ENCODE peak calls at places on chromosomes 1 and 21, in nine cellular contexts. One of them, this sample, is unnamed.

GRCh38 chr21:46391773-46392172 is 66.9 kb upstream of the DIP2A start:
- DNase-seq in SK-N-SH: no peak
- DNase-seq in GM12892: no peak
- DNase-seq in prostate gland: no peak
- DNase-seq in breast epithelium: no peak
- DNase-seq in GM23338: no peak
- DNase-seq in Panc1: no peak
- DNase-seq in HL-60: no peak
- DNase-seq in HepG2: no peak
- DNase-seq in this sample: no peak

GRCh38 chr1:168360151-168360550 is 79.5 kb downstream of the TBX19 start:
- DNase-seq in Panc1: no peak
- DNase-seq in breast epithelium: no peak
- DNase-seq in GM23338: no peak
- DNase-seq in GM12892: no peak
- DNase-seq in prostate gland: no peak
- DNase-seq in HL-60: no peak
- DNase-seq in SK-N-SH: no peak
- DNase-seq in HepG2: no peak
- DNase-seq in this sample: no peak

GRCh38 chr21:14901482-14901958 is 163.3 kb downstream of the NRIP1 start:
- DNase-seq in Panc1: no peak
- DNase-seq in GM23338: no peak
- DNase-seq in HL-60: no peak
- DNase-seq in prostate gland: no peak
- DNase-seq in SK-N-SH: no peak
- DNase-seq in HepG2: no peak
- DNase-seq in GM12892: no peak
- DNase-seq in breast epithelium: no peak
- DNase-seq in this sample: no peak

GRCh38 chr1:67683736-67684525 is 1.1 kb upstream of the GADD45A start:
- DNase-seq in HL-60: no peak
- DNase-seq in GM23338: no peak
- DNase-seq in Panc1: no peak
- DNase-seq in HepG2: no peak
- DNase-seq in SK-N-SH: no peak
- DNase-seq in breast epithelium: no peak
- DNase-seq in GM12892: no peak
- DNase-seq in prostate gland: no peak
- DNase-seq in this sample: no peak

GRCh38 chr1:93907718-93908117 is 1.5 kb downstream of the GCLM start:
- DNase-seq in Panc1: no peak
- DNase-seq in HL-60: no peak
- DNase-seq in SK-N-SH: peak; percentile 64
- DNase-seq in breast epithelium: no peak
- DNase-seq in GM12892: no peak
- DNase-seq in HepG2: peak; percentile 10
- DNase-seq in GM23338: no peak
- DNase-seq in prostate gland: no peak
- DNase-seq in this sample: no peak

GRCh38 chr1:243851129-243851756 is 1.2 kb upstream of the AKT3 start:
- DNase-seq in HepG2: no peak
- DNase-seq in GM12892: no peak
- DNase-seq in prostate gland: peak; percentile 60
- DNase-seq in breast epithelium: no peak
- DNase-seq in HL-60: no peak
- DNase-seq in GM23338: no peak
- DNase-seq in Panc1: no peak
- DNase-seq in SK-N-SH: no peak
- DNase-seq in this sample: no peak

GRCh38 chr1:10833630-10834557 is 37.4 kb upstream of the CASZ1 start:
- DNase-seq in GM12892: no peak
- DNase-seq in GM23338: no peak
- DNase-seq in breast epithelium: no peak
- DNase-seq in Panc1: peak; percentile 8
- DNase-seq in HepG2: no peak
- DNase-seq in prostate gland: no peak
- DNase-seq in HL-60: no peak
- DNase-seq in SK-N-SH: no peak
- DNase-seq in this sample: no peak

GRCh38 chr1:226986496-226987178 is 46.5 kb downstream of the COQ8A start:
- DNase-seq in SK-N-SH: no peak
- DNase-seq in GM23338: no peak
- DNase-seq in Panc1: no peak
- DNase-seq in HepG2: no peak
- DNase-seq in HL-60: no peak
- DNase-seq in GM12892: no peak
- DNase-seq in breast epithelium: no peak
- DNase-seq in prostate gland: no peak
- DNase-seq in this sample: no peak

GRCh38 chr1:174898102-174898802 is 101.5 kb upstream of the CACYBP start:
- DNase-seq in HL-60: no peak
- DNase-seq in Panc1: no peak
- DNase-seq in GM23338: no peak
- DNase-seq in HepG2: no peak
- DNase-seq in GM12892: no peak
- DNase-seq in breast epithelium: no peak
- DNase-seq in prostate gland: no peak
- DNase-seq in SK-N-SH: no peak
- DNase-seq in this sample: no peak

GRCh38 chr21:41765393-41765950 is 1.4 kb downstream of the RIPK4 start:
- DNase-seq in HL-60: no peak
- DNase-seq in GM23338: no peak
- DNase-seq in HepG2: no peak
- DNase-seq in SK-N-SH: no peak
- DNase-seq in breast epithelium: no peak
- DNase-seq in GM12892: no peak
- DNase-seq in prostate gland: no peak
- DNase-seq in Panc1: no peak
- DNase-seq in this sample: no peak

GRCh38 chr1:244297616-244298015 is 154.1 kb downstream of the ADSS2 start:
- DNase-seq in HL-60: no peak
- DNase-seq in breast epithelium: no peak
- DNase-seq in GM23338: no peak
- DNase-seq in prostate gland: no peak
- DNase-seq in SK-N-SH: no peak
- DNase-seq in Panc1: no peak
- DNase-seq in HepG2: no peak
- DNase-seq in GM12892: no peak
- DNase-seq in this sample: no peak

GRCh38 chr1:189301235-189301634 is 1176.4 kb downstream of the BRINP3 start:
- DNase-seq in GM12892: no peak
- DNase-seq in HepG2: no peak
- DNase-seq in HL-60: no peak
- DNase-seq in GM23338: no peak
- DNase-seq in breast epithelium: no peak
- DNase-seq in SK-N-SH: no peak
- DNase-seq in prostate gland: no peak
- DNase-seq in Panc1: no peak
- DNase-seq in this sample: no peak

GRCh38 chr1:84272401-84272800 is 29.1 kb upstream of the SAMD13 start:
- DNase-seq in HepG2: no peak
- DNase-seq in prostate gland: peak; percentile 72
- DNase-seq in GM12892: no peak
- DNase-seq in SK-N-SH: no peak
- DNase-seq in breast epithelium: peak; percentile 22
- DNase-seq in Panc1: no peak
- DNase-seq in GM23338: peak; percentile 78
- DNase-seq in HL-60: no peak
- DNase-seq in this sample: no peak
- TF ChIP-seq POLR2AphosphoS5 in HepG2: no peak
- TF ChIP-seq POLR2AphosphoS5 in prostate gland: peak; percentile 54
- TF ChIP-seq POLR2AphosphoS5 in GM12892: no peak
- TF ChIP-seq POLR2AphosphoS5 in SK-N-SH: no peak
- TF ChIP-seq POLR2AphosphoS5 in breast epithelium: no peak
- TF ChIP-seq POLR2AphosphoS5 in Panc1: no peak
- TF ChIP-seq POLR2AphosphoS5 in GM23338: no peak
- TF ChIP-seq POLR2AphosphoS5 in HL-60: no peak
- TF ChIP-seq POLR2AphosphoS5 in this sample: no peak

DNA sequence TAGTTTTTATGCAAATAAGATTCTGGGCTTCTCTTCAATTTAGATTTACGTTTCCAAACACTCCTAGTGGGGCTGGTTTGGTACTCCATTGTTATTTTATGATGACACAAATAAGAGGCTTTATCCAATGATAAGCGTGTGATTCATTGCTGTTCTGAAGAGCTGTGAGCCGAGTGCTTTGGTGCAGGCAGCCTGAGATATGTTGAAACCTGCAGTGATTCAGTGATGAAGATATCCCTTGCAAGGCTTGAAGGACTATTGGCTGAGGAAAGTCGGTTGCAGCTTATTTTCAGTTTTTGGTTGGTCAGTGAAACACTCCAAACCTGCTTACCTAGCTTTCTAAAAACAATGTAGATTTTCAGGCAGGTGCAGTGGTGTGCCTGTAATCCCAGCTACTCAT is 112.2 kb downstream of the RYR2 start:
- DNase-seq in prostate gland: no peak
- DNase-seq in breast epithelium: no peak
- DNase-seq in Panc1: no peak
- DNase-seq in HepG2: no peak
- DNase-seq in SK-N-SH: no peak
- DNase-seq in GM12892: no peak
- DNase-seq in HL-60: no peak
- DNase-seq in GM23338: no peak
- DNase-seq in this sample: no peak
- TF ChIP-seq POLR2AphosphoS5 in prostate gland: no peak
- TF ChIP-seq POLR2AphosphoS5 in breast epithelium: no peak
- TF ChIP-seq POLR2AphosphoS5 in Panc1: no peak
- TF ChIP-seq POLR2AphosphoS5 in HepG2: no peak
- TF ChIP-seq POLR2AphosphoS5 in SK-N-SH: no peak
- TF ChIP-seq POLR2AphosphoS5 in GM12892: no peak
- TF ChIP-seq POLR2AphosphoS5 in HL-60: no peak
- TF ChIP-seq POLR2AphosphoS5 in GM23338: no peak
- TF ChIP-seq POLR2AphosphoS5 in this sample: no peak

GRCh38 chr1:184958554-184959353 is 15.6 kb downstream of the NIBAN1 start:
- DNase-seq in Panc1: no peak
- DNase-seq in HL-60: no peak
- DNase-seq in HepG2: no peak
- DNase-seq in SK-N-SH: no peak
- DNase-seq in GM12892: no peak
- DNase-seq in prostate gland: no peak
- DNase-seq in breast epithelium: no peak
- DNase-seq in GM23338: no peak
- DNase-seq in this sample: no peak
- TF ChIP-seq POLR2AphosphoS5 in Panc1: no peak
- TF ChIP-seq POLR2AphosphoS5 in HL-60: no peak
- TF ChIP-seq POLR2AphosphoS5 in HepG2: no peak
- TF ChIP-seq POLR2AphosphoS5 in SK-N-SH: no peak
- TF ChIP-seq POLR2AphosphoS5 in GM12892: no peak
- TF ChIP-seq POLR2AphosphoS5 in prostate gland: no peak
- TF ChIP-seq POLR2AphosphoS5 in breast epithelium: no peak
- TF ChIP-seq POLR2AphosphoS5 in GM23338: no peak
- TF ChIP-seq POLR2AphosphoS5 in this sample: no peak

DNA sequence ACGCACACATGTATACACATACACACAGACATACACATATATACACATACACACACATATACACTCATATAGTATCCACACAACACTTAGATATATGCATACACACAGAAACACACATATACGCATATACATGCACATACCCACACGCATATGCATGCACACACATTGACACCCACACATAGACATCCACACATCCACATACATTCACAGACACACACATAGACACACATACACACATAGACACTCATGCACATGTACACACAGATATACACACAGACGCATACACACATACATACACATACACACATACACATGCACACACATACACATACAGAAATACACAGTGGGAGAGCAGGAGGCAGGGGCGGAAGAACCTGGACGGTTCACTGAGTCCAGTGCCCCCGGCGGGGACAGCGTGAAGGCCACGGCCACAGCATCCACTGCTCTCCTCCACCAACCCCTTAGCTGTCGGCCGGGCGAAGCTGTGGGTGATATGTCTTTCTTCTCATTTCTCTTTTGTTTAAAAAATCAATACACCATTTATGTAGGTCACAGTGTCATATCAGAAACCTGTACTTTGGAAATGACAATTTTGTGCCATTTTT is 2.8 kb upstream of the C1QB start:
- DNase-seq in Panc1: no peak
- DNase-seq in HL-60: no peak
- DNase-seq in GM23338: no peak
- DNase-seq in GM12892: no peak
- DNase-seq in HepG2: no peak
- DNase-seq in SK-N-SH: no peak
- DNase-seq in breast epithelium: no peak
- DNase-seq in prostate gland: no peak
- DNase-seq in this sample: no peak
- TF ChIP-seq POLR2AphosphoS5 in Panc1: no peak
- TF ChIP-seq POLR2AphosphoS5 in HL-60: no peak
- TF ChIP-seq POLR2AphosphoS5 in GM23338: no peak
- TF ChIP-seq POLR2AphosphoS5 in GM12892: no peak
- TF ChIP-seq POLR2AphosphoS5 in HepG2: no peak
- TF ChIP-seq POLR2AphosphoS5 in SK-N-SH: no peak
- TF ChIP-seq POLR2AphosphoS5 in breast epithelium: no peak
- TF ChIP-seq POLR2AphosphoS5 in prostate gland: no peak
- TF ChIP-seq POLR2AphosphoS5 in this sample: no peak

This sample was measured in SK-N-MC.